ENCODE peak calls at places on chromosomes 5 and 9, in six cellular contexts. One of them, this sample, is unnamed. For H4K20me1, the result is how much of the 10 kb centered on the place peaks cover.

GRCh38 chr5:129899454-129899853 is 4.8 kb upstream of the CHSY3 start:
- DNase-seq in SK-N-SH: no peak
- DNase-seq in hepatocyte: no peak
- DNase-seq in OCI-LY7: no peak
- DNase-seq in HCT116: no peak
- DNase-seq in PC-9: no peak
- DNase-seq in this sample: peak

GRCh38 chr9:80797841-80798688 is 891.3 kb downstream of the TLE1 start:
- DNase-seq in SK-N-SH: peak
- DNase-seq in hepatocyte: peak
- DNase-seq in OCI-LY7: no peak
- DNase-seq in HCT116: no peak
- DNase-seq in PC-9: no peak
- DNase-seq in this sample: no peak

GRCh38 chr9:33244150-33244784 is 4.3 kb downstream of the SPINK4 start:
- DNase-seq in SK-N-SH: no peak
- DNase-seq in hepatocyte: no peak
- DNase-seq in OCI-LY7: no peak
- DNase-seq in HCT116: no peak
- DNase-seq in PC-9: no peak
- DNase-seq in this sample: no peak

GRCh38 chr5:16508730-16509531 is 43.3 kb upstream of the ZNF622 start:
- DNase-seq in SK-N-SH: no peak
- DNase-seq in hepatocyte: peak
- DNase-seq in OCI-LY7: no peak
- DNase-seq in HCT116: peak
- DNase-seq in PC-9: peak
- DNase-seq in this sample: no peak

GRCh38 chr9:106333487-106333886 is 529.5 kb upstream of the ZNF462 start:
- DNase-seq in SK-N-SH: no peak
- DNase-seq in hepatocyte: peak
- DNase-seq in OCI-LY7: no peak
- DNase-seq in HCT116: no peak
- DNase-seq in PC-9: no peak
- DNase-seq in this sample: no peak

GRCh38 chr5:171709930-171710329 is 75.7 kb upstream of the SMIM23 start:
- DNase-seq in SK-N-SH: no peak
- DNase-seq in hepatocyte: no peak
- DNase-seq in OCI-LY7: no peak
- DNase-seq in HCT116: no peak
- DNase-seq in PC-9: no peak
- DNase-seq in this sample: no peak

GRCh38 chr5:129963359-129963758 is 59.1 kb downstream of the CHSY3 start:
- DNase-seq in SK-N-SH: no peak
- DNase-seq in hepatocyte: peak
- DNase-seq in OCI-LY7: no peak
- DNase-seq in HCT116: no peak
- DNase-seq in PC-9: no peak
- DNase-seq in this sample: no peak

GRCh38 chr5:34886718-34887117 is 28.6 kb downstream of the RAD1 start:
- DNase-seq in SK-N-SH: no peak
- DNase-seq in hepatocyte: no peak
- DNase-seq in OCI-LY7: no peak
- DNase-seq in HCT116: no peak
- DNase-seq in PC-9: no peak
- DNase-seq in this sample: no peak

GRCh38 chr9:113375057-113376023 is 1.4 kb downstream of the HDHD3 start:
- DNase-seq in SK-N-SH: no peak
- DNase-seq in hepatocyte: peak
- DNase-seq in OCI-LY7: no peak
- DNase-seq in HCT116: no peak
- DNase-seq in PC-9: no peak
- DNase-seq in this sample: no peak

GRCh38 chr5:179270581-179271300 is 74.5 kb downstream of the ADAMTS2 start:
- DNase-seq in SK-N-SH: peak
- DNase-seq in hepatocyte: no peak
- DNase-seq in OCI-LY7: no peak
- DNase-seq in HCT116: no peak
- DNase-seq in PC-9: no peak
- DNase-seq in this sample: no peak

GRCh38 chr5:69331528-69332445 is 814 bp downstream of the CCDC125 start:
- DNase-seq in SK-N-SH: no peak
- DNase-seq in hepatocyte: peak
- DNase-seq in OCI-LY7: peak
- DNase-seq in HCT116: no peak
- DNase-seq in PC-9: peak
- DNase-seq in this sample: peak

GRCh38 chr5:147093138-147093537 is 141.7 kb upstream of the STK32A start:
- DNase-seq in SK-N-SH: no peak
- DNase-seq in hepatocyte: peak
- DNase-seq in OCI-LY7: no peak
- DNase-seq in HCT116: no peak
- DNase-seq in PC-9: no peak
- DNase-seq in this sample: no peak

GRCh38 chr5:56456002-56456401 is 222.9 kb upstream of the ANKRD55 start:
- DNase-seq in SK-N-SH: no peak
- DNase-seq in hepatocyte: no peak
- DNase-seq in OCI-LY7: no peak
- DNase-seq in HCT116: no peak
- DNase-seq in PC-9: no peak
- DNase-seq in this sample: no peak

GRCh38 chr5:34716986-34717385 is 60.9 kb downstream of the RAI14 start:
- DNase-seq in SK-N-SH: no peak
- DNase-seq in hepatocyte: no peak
- DNase-seq in OCI-LY7: no peak
- DNase-seq in HCT116: no peak
- DNase-seq in PC-9: no peak
- DNase-seq in this sample: no peak

GRCh38 chr9:14343948-14344547 is 30.1 kb upstream of the NFIB start:
- DNase-seq in SK-N-SH: peak
- DNase-seq in hepatocyte: no peak
- DNase-seq in OCI-LY7: no peak
- DNase-seq in HCT116: no peak
- DNase-seq in PC-9: no peak
- DNase-seq in this sample: no peak

GRCh38 chr9:127867356-127868277 is 9.9 kb downstream of the AK1 start:
- DNase-seq in SK-N-SH: no peak
- DNase-seq in hepatocyte: no peak
- DNase-seq in OCI-LY7: no peak
- DNase-seq in HCT116: no peak
- DNase-seq in PC-9: no peak
- DNase-seq in this sample: no peak

GRCh38 chr9:125889524-125890473 is 142.6 kb downstream of the PBX3 start:
- DNase-seq in SK-N-SH: peak
- DNase-seq in hepatocyte: peak
- DNase-seq in OCI-LY7: no peak
- DNase-seq in HCT116: no peak
- DNase-seq in PC-9: peak
- DNase-seq in this sample: no peak

GRCh38 chr9:36328798-36329411 is 70.7 kb upstream of the GNE start:
- DNase-seq in SK-N-SH: peak
- DNase-seq in hepatocyte: peak
- DNase-seq in OCI-LY7: peak
- DNase-seq in HCT116: peak
- DNase-seq in PC-9: peak
- DNase-seq in this sample: peak

GRCh38 chr9:4366649-4367330 is 66.9 kb upstream of the GLIS3 start:
- DNase-seq in SK-N-SH: peak
- DNase-seq in hepatocyte: peak
- DNase-seq in OCI-LY7: peak
- DNase-seq in HCT116: peak
- DNase-seq in PC-9: peak
- DNase-seq in this sample: peak

GRCh38 chr5:9284781-9285307 is 261.0 kb downstream of the SEMA5A start:
- DNase-seq in SK-N-SH: peak
- DNase-seq in hepatocyte: no peak
- DNase-seq in OCI-LY7: no peak
- DNase-seq in HCT116: no peak
- DNase-seq in PC-9: no peak
- DNase-seq in this sample: no peak

GRCh38 chr5:51225671-51226419 is 157.4 kb upstream of the ISL1 start:
- DNase-seq in SK-N-SH: no peak
- DNase-seq in hepatocyte: peak
- DNase-seq in OCI-LY7: no peak
- DNase-seq in HCT116: no peak
- DNase-seq in PC-9: no peak
- DNase-seq in this sample: no peak

GRCh38 chr5:75335952-75336624 is 932 bp upstream of the HMGCR start:
- DNase-seq in SK-N-SH: peak
- DNase-seq in hepatocyte: peak
- DNase-seq in OCI-LY7: peak
- DNase-seq in HCT116: peak
- DNase-seq in PC-9: peak
- DNase-seq in this sample: peak

GRCh38 chr5:75340714-75341478 is 3.9 kb downstream of the HMGCR start:
- DNase-seq in SK-N-SH: no peak
- DNase-seq in hepatocyte: no peak
- DNase-seq in OCI-LY7: no peak
- DNase-seq in HCT116: no peak
- DNase-seq in PC-9: no peak
- DNase-seq in this sample: no peak

GRCh38 chr5:75336625-75337336 is at the start of gene HMGCR:
- DNase-seq in SK-N-SH: peak
- DNase-seq in hepatocyte: peak
- DNase-seq in OCI-LY7: peak
- DNase-seq in HCT116: peak
- DNase-seq in PC-9: peak
- DNase-seq in this sample: peak

GRCh38 chr5:75337366-75338021 is 474 bp downstream of the HMGCR start:
- DNase-seq in SK-N-SH: no peak
- DNase-seq in hepatocyte: peak
- DNase-seq in OCI-LY7: peak
- DNase-seq in HCT116: no peak
- DNase-seq in PC-9: peak
- DNase-seq in this sample: peak

GRCh38 chr5:75338408-75338807 is 1.4 kb downstream of the HMGCR start:
- DNase-seq in SK-N-SH: no peak
- DNase-seq in hepatocyte: no peak
- DNase-seq in OCI-LY7: no peak
- DNase-seq in HCT116: no peak
- DNase-seq in PC-9: no peak
- DNase-seq in this sample: no peak
- H4K20me1 ChIP-seq in SK-N-SH: under half
- H4K20me1 ChIP-seq in hepatocyte: half or more
- H4K20me1 ChIP-seq in OCI-LY7: under half
- H4K20me1 ChIP-seq in HCT116: under half
- H4K20me1 ChIP-seq in PC-9: under half
- H4K20me1 ChIP-seq in this sample: under half

GRCh38 chr5:154479944-154480750 is 2.1 kb upstream of the HAND1 start:
- DNase-seq in SK-N-SH: no peak
- DNase-seq in hepatocyte: no peak
- DNase-seq in OCI-LY7: no peak
- DNase-seq in HCT116: no peak
- DNase-seq in PC-9: no peak
- DNase-seq in this sample: no peak
- H4K20me1 ChIP-seq in SK-N-SH: under half
- H4K20me1 ChIP-seq in hepatocyte: under half
- H4K20me1 ChIP-seq in OCI-LY7: under half
- H4K20me1 ChIP-seq in HCT116: under half
- H4K20me1 ChIP-seq in PC-9: under half
- H4K20me1 ChIP-seq in this sample: under half

GRCh38 chr5:170164921-170165320 is 59.2 kb downstream of the FOXI1 start:
- DNase-seq in SK-N-SH: no peak
- DNase-seq in hepatocyte: no peak
- DNase-seq in OCI-LY7: no peak
- DNase-seq in HCT116: no peak
- DNase-seq in PC-9: no peak
- DNase-seq in this sample: no peak
- H4K20me1 ChIP-seq in SK-N-SH: under half
- H4K20me1 ChIP-seq in hepatocyte: under half
- H4K20me1 ChIP-seq in OCI-LY7: under half
- H4K20me1 ChIP-seq in HCT116: under half
- H4K20me1 ChIP-seq in PC-9: under half
- H4K20me1 ChIP-seq in this sample: under half

GRCh38 chr5:173232499-173233346 is 2.3 kb downstream of the NKX2-5 start:
- DNase-seq in SK-N-SH: no peak
- DNase-seq in hepatocyte: no peak
- DNase-seq in OCI-LY7: no peak
- DNase-seq in HCT116: no peak
- DNase-seq in PC-9: no peak
- DNase-seq in this sample: no peak
- H4K20me1 ChIP-seq in SK-N-SH: under half
- H4K20me1 ChIP-seq in hepatocyte: under half
- H4K20me1 ChIP-seq in OCI-LY7: under half
- H4K20me1 ChIP-seq in HCT116: under half
- H4K20me1 ChIP-seq in PC-9: under half
- H4K20me1 ChIP-seq in this sample: under half

GRCh38 chr5:148998174-148998797 is 64.6 kb downstream of the SH3TC2 start:
- DNase-seq in SK-N-SH: peak
- DNase-seq in hepatocyte: peak
- DNase-seq in OCI-LY7: peak
- DNase-seq in HCT116: peak
- DNase-seq in PC-9: peak
- DNase-seq in this sample: peak
- H4K20me1 ChIP-seq in SK-N-SH: under half
- H4K20me1 ChIP-seq in hepatocyte: under half
- H4K20me1 ChIP-seq in OCI-LY7: under half
- H4K20me1 ChIP-seq in HCT116: under half
- H4K20me1 ChIP-seq in PC-9: under half
- H4K20me1 ChIP-seq in this sample: under half

GRCh38 chr9:110109331-110110110 is 98.4 kb downstream of the C9orf152 start:
- DNase-seq in SK-N-SH: no peak
- DNase-seq in hepatocyte: no peak
- DNase-seq in OCI-LY7: no peak
- DNase-seq in HCT116: no peak
- DNase-seq in PC-9: peak
- DNase-seq in this sample: no peak

GRCh38 chr9:110112792-110113191 is 95.2 kb downstream of the C9orf152 start:
- DNase-seq in SK-N-SH: no peak
- DNase-seq in hepatocyte: no peak
- DNase-seq in OCI-LY7: no peak
- DNase-seq in HCT116: no peak
- DNase-seq in PC-9: no peak
- DNase-seq in this sample: peak

GRCh38 chr9:110114086-110114887 is 93.7 kb downstream of the C9orf152 start:
- DNase-seq in SK-N-SH: no peak
- DNase-seq in hepatocyte: no peak
- DNase-seq in OCI-LY7: no peak
- DNase-seq in HCT116: no peak
- DNase-seq in PC-9: no peak
- DNase-seq in this sample: no peak

GRCh38 chr9:110110154-110110553 is 97.8 kb downstream of the C9orf152 start:
- DNase-seq in SK-N-SH: no peak
- DNase-seq in hepatocyte: no peak
- DNase-seq in OCI-LY7: peak
- DNase-seq in HCT116: no peak
- DNase-seq in PC-9: no peak
- DNase-seq in this sample: no peak

DNA sequence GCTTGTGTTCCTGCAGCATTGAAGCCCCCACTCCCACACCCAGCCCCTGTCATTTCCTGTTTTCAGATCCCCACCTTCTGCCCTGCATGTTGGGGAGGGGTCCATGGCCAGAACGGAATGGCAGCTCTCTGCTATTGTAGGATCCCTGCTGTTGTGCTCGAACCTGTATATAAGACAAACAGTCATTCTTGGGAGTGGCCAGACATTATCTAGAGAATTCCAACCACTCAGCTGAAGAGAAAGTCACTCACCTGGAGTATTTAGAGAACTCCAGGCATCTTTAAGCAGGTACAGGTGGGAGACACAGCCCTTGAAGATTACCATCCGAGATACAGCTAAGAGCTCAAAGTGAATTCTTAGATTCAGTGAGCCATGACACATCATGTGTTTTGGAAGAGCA is 96.1 kb downstream of the C9orf152 start:
- DNase-seq in SK-N-SH: no peak
- DNase-seq in hepatocyte: no peak
- DNase-seq in OCI-LY7: no peak
- DNase-seq in HCT116: no peak
- DNase-seq in PC-9: no peak
- DNase-seq in this sample: no peak
- H4K20me1 ChIP-seq in SK-N-SH: half or more
- H4K20me1 ChIP-seq in hepatocyte: under half
- H4K20me1 ChIP-seq in OCI-LY7: under half
- H4K20me1 ChIP-seq in HCT116: under half
- H4K20me1 ChIP-seq in PC-9: under half
- H4K20me1 ChIP-seq in this sample: under half

This sample was measured in Karpas-422.